ENCODE peak calls at places on chromosomes 11 and 22, in ten cellular contexts. B is heart right ventricle, Z is adrenal gland, Q is mesenchymal stem cell, A is neural progenitor cell, D is body of pancreas, N is uterus, O is stomach, F is right atrium auricular region, X is ovary. V is an unnamed sample. For H3K4me1, the result is how much of the 10 kb centered on the place peaks cover.

GRCh38 chr11:12685229-12685628 is 11.0 kb downstream of the TEAD1 start:
- DNase-seq in O (no peak), A (no peak), Z (no peak), D (no peak), X (no peak), N (no peak), B (no peak), Q (no peak), F (no peak), V (no peak)

GRCh38 chr22:20624161-20624616 is 116.8 kb downstream of the MED15 start:
- DNase-seq in F (no peak), N (no peak), O (no peak), Z (no peak), D (no peak), A (no peak), B (no peak), X (no peak), Q (peak), V (no peak)

GRCh38 chr22:21961886-21962654 is 9.4 kb upstream of the PPM1F start:
- DNase-seq in O (peak), Q (peak), Z (peak), D (no peak), X (no peak), A (no peak), N (no peak), B (no peak), F (no peak), V (no peak)

GRCh38 chr22:24553597-24554315 is 1.2 kb downstream of the GUCD1 start:
- DNase-seq in O (peak), D (no peak), N (no peak), F (no peak), X (peak), A (peak), Z (peak), Q (peak), B (peak), V (no peak)

GRCh38 chr22:37427128-37427710 is at the start of gene ELFN2:
- DNase-seq in X (no peak), F (no peak), D (peak), B (no peak), Q (peak), O (peak), A (peak), Z (no peak), N (no peak), V (no peak)

GRCh38 chr11:108009497-108010360 is 1.0 kb downstream of the CUL5 start:
- DNase-seq in O (peak), Z (no peak), D (no peak), X (no peak), B (no peak), Q (peak), N (no peak), F (no peak), A (peak), V (no peak)

GRCh38 chr11:34263462-34264186 is 94.2 kb downstream of the ABTB2 start:
- DNase-seq in Q (peak), F (peak), O (peak), D (peak), B (peak), Z (peak), X (peak), A (no peak), N (peak), V (peak)

GRCh38 chr11:110251837-110252236 is 44.6 kb downstream of the RDX start:
- DNase-seq in N (no peak), Z (no peak), X (no peak), F (no peak), B (peak), O (peak), D (peak), Q (peak), A (no peak), V (no peak)

GRCh38 chr11:22634897-22635629 is 9.4 kb upstream of the FANCF start:
- DNase-seq in Z (no peak), A (no peak), F (no peak), Q (peak), N (no peak), B (no peak), O (no peak), X (no peak), D (peak), V (no peak)

GRCh38 chr11:130203766-130204702 is 44.5 kb downstream of the ST14 start:
- DNase-seq in A (no peak), O (no peak), B (no peak), X (no peak), N (no peak), Z (no peak), Q (no peak), F (no peak), D (no peak), V (peak)

GRCh38 chr22:25702046-25702445 is 39.9 kb upstream of the MYO18B start:
- DNase-seq in B (no peak), Q (peak), O (no peak), N (no peak), X (no peak), Z (no peak), D (no peak), F (no peak), A (no peak), V (no peak)

GRCh38 chr11:73263640-73264039 is 8.5 kb upstream of the P2RY6 start:
- DNase-seq in X (no peak), D (no peak), N (peak), A (no peak), Q (no peak), B (no peak), Z (no peak), O (no peak), F (peak), V (no peak)

GRCh38 chr11:40140560-40140959 is 1318.9 kb downstream of the LRRC4C start:
- DNase-seq in F (no peak), B (no peak), N (no peak), A (no peak), O (no peak), D (no peak), Q (no peak), X (no peak), Z (no peak), V (no peak)

GRCh38 chr11:36281850-36282249 is 7.4 kb downstream of the COMMD9 start:
- DNase-seq in X (no peak), O (no peak), B (no peak), D (no peak), Z (no peak), N (no peak), Q (no peak), A (no peak), F (no peak), V (no peak)

GRCh38 chr11:1934326-1935155 is 12.6 kb upstream of the MRPL23 start:
- DNase-seq in Z (no peak), O (no peak), D (no peak), A (no peak), B (no peak), Q (no peak), F (no peak), X (no peak), N (no peak), V (no peak)

GRCh38 chr22:37557321-37558001 is 2.8 kb upstream of the CDC42EP1 start:
- DNase-seq in O (no peak), A (no peak), Z (no peak), D (peak), X (no peak), B (no peak), Q (no peak), N (no peak), F (no peak), V (no peak)

GRCh38 chr11:122817121-122817520 is 21.2 kb upstream of the CRTAM start:
- DNase-seq in O (no peak), X (no peak), A (no peak), D (peak), F (no peak), B (no peak), Z (no peak), N (no peak), Q (no peak), V (no peak)

GRCh38 chr11:111975076-111975806 is 38.1 kb downstream of the DIXDC1 start:
- DNase-seq in A (no peak), B (peak), N (no peak), Q (peak), Z (peak), O (no peak), F (no peak), X (no peak), D (no peak), V (no peak)

GRCh38 chr11:125777309-125777708 is 1.3 kb downstream of the PATE2 start:
- DNase-seq in B (no peak), F (no peak), A (no peak), N (no peak), Z (no peak), D (no peak), O (no peak), X (no peak), Q (no peak), V (no peak)

GRCh38 chr11:45556851-45557707 is 108.3 kb downstream of the CHST1 start:
- DNase-seq in O (no peak), B (no peak), N (no peak), A (no peak), Q (peak), D (no peak), X (no peak), Z (no peak), F (no peak), V (no peak)

GRCh38 chr22:22452211-22452610 is 56.3 kb downstream of the ZNF280B start:
- DNase-seq in O (no peak), D (no peak), B (no peak), A (no peak), X (no peak), Z (no peak), N (no peak), Q (no peak), F (no peak), V (no peak)

GRCh38 chr11:72736452-72737069 is 15.6 kb downstream of the ARAP1 start:
- DNase-seq in O (no peak), Q (peak), Z (no peak), X (no peak), D (no peak), N (no peak), B (peak), F (no peak), A (no peak), V (peak)

GRCh38 chr11:34791725-34792124 is 124.5 kb downstream of the APIP start:
- DNase-seq in F (no peak), O (no peak), N (no peak), D (no peak), B (no peak), A (no peak), X (no peak), Q (no peak), Z (no peak), V (no peak)

GRCh38 chr11:22561283-22561682 is 64.3 kb downstream of the FANCF start:
- DNase-seq in D (no peak), O (no peak), Q (no peak), B (no peak), N (no peak), A (no peak), Z (no peak), F (no peak), X (no peak), V (no peak)

GRCh38 chr11:113488931-113489351 is 13.7 kb upstream of the DRD2 start:
- DNase-seq in Z (no peak), N (no peak), F (no peak), D (no peak), A (no peak), Q (no peak), O (no peak), B (no peak), X (no peak), V (no peak)

GRCh38 chr11:108797578-108798100 is 132.8 kb downstream of the DDX10 start:
- DNase-seq in O (no peak), A (no peak), X (no peak), F (no peak), B (no peak), N (no peak), Z (no peak), Q (no peak), D (no peak), V (no peak)

GRCh38 chr11:122020902-122021301 is 95.1 kb downstream of the BLID start:
- DNase-seq in N (no peak), A (no peak), B (no peak), O (no peak), F (no peak), D (no peak), X (peak), Q (peak), Z (no peak), V (no peak)

GRCh38 chr11:1750481-1750839 is at the start of gene IFITM10:
- DNase-seq in O (peak), Z (peak), A (peak), Q (no peak), F (no peak), D (no peak), N (no peak), X (no peak), B (no peak), V (no peak)

GRCh38 chr22:31637375-31637937 is 24.6 kb downstream of the PISD start:
- DNase-seq in O (no peak), X (no peak), B (no peak), A (no peak), N (no peak), F (no peak), Z (no peak), D (no peak), Q (no peak), V (no peak)

GRCh38 chr11:107706531-107706930 is 5.3 kb downstream of the SLN start:
- DNase-seq in D (no peak), Q (no peak), N (no peak), O (no peak), B (no peak), F (no peak), A (no peak), Z (no peak), X (no peak), V (no peak)

GRCh38 chr11:105265859-105266258 is 126.3 kb upstream of the CARD18 start:
- DNase-seq in Z (no peak), F (no peak), D (no peak), N (no peak), X (no peak), O (no peak), Q (no peak), A (no peak), B (no peak), V (no peak)

GRCh38 chr11:8242113-8242475 is 21.6 kb downstream of the LMO1 start:
- DNase-seq in N (no peak), X (no peak), F (no peak), Z (no peak), B (no peak), O (no peak), D (no peak), Q (no peak), A (no peak), V (no peak)

GRCh38 chr11:57482782-57483569 is 22.6 kb downstream of the RTN4RL2 start:
- DNase-seq in A (peak), N (no peak), F (no peak), O (peak), Z (no peak), X (no peak), B (no peak), D (no peak), Q (peak), V (peak)

GRCh38 chr11:75277991-75278790 is 37.6 kb downstream of the TPBGL start:
- DNase-seq in A (no peak), F (no peak), X (peak), D (no peak), O (no peak), Z (no peak), B (no peak), N (peak), Q (no peak), V (peak)

GRCh38 chr11:613369-613968 is 2.3 kb downstream of the IRF7 start:
- DNase-seq in Z (peak), F (no peak), O (peak), A (peak), D (peak), N (no peak), X (peak), Q (peak), B (peak), V (peak)
- H3K4me1 ChIP-seq in Z (under half), F (under half), O (under half), A (under half), D (under half), N (under half), X (under half), Q (under half), B (under half), V (under half)

GRCh38 chr11:3833461-3833860 is 7.3 kb downstream of the RHOG start:
- DNase-seq in X (no peak), B (no peak), A (no peak), N (no peak), Q (no peak), Z (no peak), D (no peak), F (no peak), O (no peak), V (no peak)

GRCh38 chr11:3832816-3833215 is 7.9 kb downstream of the RHOG start:
- DNase-seq in Q (no peak), D (no peak), F (no peak), N (no peak), A (no peak), B (no peak), Z (no peak), X (no peak), O (no peak), V (no peak)

GRCh38 chr11:3835752-3836151 is 5.0 kb downstream of the RHOG start:
- DNase-seq in Q (no peak), X (no peak), D (no peak), N (no peak), A (no peak), F (no peak), Z (no peak), B (peak), O (no peak), V (no peak)

GRCh38 chr11:3835100-3835485 is 5.7 kb downstream of the RHOG start:
- DNase-seq in D (no peak), N (no peak), B (no peak), F (no peak), X (no peak), Z (no peak), O (no peak), A (no peak), Q (no peak), V (no peak)

GRCh38 chr11:3834349-3835099 is 6.2 kb downstream of the RHOG start:
- DNase-seq in Q (no peak), Z (peak), A (no peak), O (peak), D (no peak), N (no peak), F (peak), B (peak), X (no peak), V (peak)
- H3K27ac ChIP-seq in Q (no peak), Z (peak), A (no peak), O (peak), D (peak), N (no peak), F (no peak), B (peak), X (no peak), V (peak)

GRCh38 chr11:60326955-60327354 is at the start of gene MS4A6E:
- DNase-seq in D (no peak), X (no peak), N (no peak), A (no peak), Q (no peak), O (no peak), B (no peak), F (no peak), Z (no peak), V (no peak)

GRCh38 chr11:60315866-60316265 is 11.2 kb upstream of the MS4A6E start:
- DNase-seq in F (no peak), B (no peak), D (no peak), O (no peak), Z (no peak), Q (no peak), A (peak), N (no peak), X (no peak), V (no peak)

GRCh38 chr11:60316317-60316716 is 10.7 kb upstream of the MS4A6E start:
- DNase-seq in O (no peak), N (no peak), D (no peak), B (no peak), Q (no peak), F (no peak), A (no peak), X (no peak), Z (no peak), V (no peak)

GRCh38 chr11:60318726-60319125 is 8.3 kb upstream of the MS4A6E start:
- DNase-seq in O (no peak), B (no peak), Z (no peak), A (no peak), F (no peak), N (no peak), D (no peak), X (no peak), Q (no peak), V (no peak)

GRCh38 chr11:60321051-60321450 is 6.0 kb upstream of the MS4A6E start:
- DNase-seq in D (no peak), A (no peak), Z (no peak), Q (no peak), O (no peak), B (no peak), F (no peak), N (no peak), X (no peak), V (no peak)
- H3K4me1 ChIP-seq in D (under half), A (under half), Z (under half), Q (under half), O (under half), B (under half), F (under half), N (under half), X (under half), V (under half)

GRCh38 chr11:26710489-26710888 is 11.4 kb downstream of the SLC5A12 start:
- DNase-seq in Z (no peak), A (no peak), B (no peak), O (no peak), Q (no peak), X (no peak), F (no peak), D (no peak), N (no peak), V (no peak)
- H3K27ac ChIP-seq in Z (no peak), A (no peak), B (no peak), O (no peak), Q (no peak), X (no peak), F (no peak), D (no peak), N (no peak), V (no peak)

GRCh38 chr22:43002198-43002577 is 12.8 kb downstream of the PACSIN2 start:
- DNase-seq in D (no peak), O (no peak), X (no peak), N (no peak), Z (no peak), B (no peak), Q (peak), A (no peak), F (no peak), V (no peak)

GRCh38 chr22:43004362-43005035 is 10.4 kb downstream of the PACSIN2 start:
- DNase-seq in X (no peak), B (no peak), D (no peak), F (no peak), Q (peak), Z (no peak), O (no peak), A (no peak), N (no peak), V (no peak)

GRCh38 chr22:43000441-43001175 is 14.3 kb downstream of the PACSIN2 start:
- DNase-seq in B (no peak), N (no peak), F (no peak), X (no peak), Z (no peak), O (no peak), D (no peak), Q (peak), A (no peak), V (no peak)

GRCh38 chr22:43005106-43005505 is 9.8 kb downstream of the PACSIN2 start:
- DNase-seq in D (no peak), B (no peak), X (no peak), Q (peak), O (no peak), Z (no peak), A (no peak), F (no peak), N (no peak), V (no peak)

DNA sequence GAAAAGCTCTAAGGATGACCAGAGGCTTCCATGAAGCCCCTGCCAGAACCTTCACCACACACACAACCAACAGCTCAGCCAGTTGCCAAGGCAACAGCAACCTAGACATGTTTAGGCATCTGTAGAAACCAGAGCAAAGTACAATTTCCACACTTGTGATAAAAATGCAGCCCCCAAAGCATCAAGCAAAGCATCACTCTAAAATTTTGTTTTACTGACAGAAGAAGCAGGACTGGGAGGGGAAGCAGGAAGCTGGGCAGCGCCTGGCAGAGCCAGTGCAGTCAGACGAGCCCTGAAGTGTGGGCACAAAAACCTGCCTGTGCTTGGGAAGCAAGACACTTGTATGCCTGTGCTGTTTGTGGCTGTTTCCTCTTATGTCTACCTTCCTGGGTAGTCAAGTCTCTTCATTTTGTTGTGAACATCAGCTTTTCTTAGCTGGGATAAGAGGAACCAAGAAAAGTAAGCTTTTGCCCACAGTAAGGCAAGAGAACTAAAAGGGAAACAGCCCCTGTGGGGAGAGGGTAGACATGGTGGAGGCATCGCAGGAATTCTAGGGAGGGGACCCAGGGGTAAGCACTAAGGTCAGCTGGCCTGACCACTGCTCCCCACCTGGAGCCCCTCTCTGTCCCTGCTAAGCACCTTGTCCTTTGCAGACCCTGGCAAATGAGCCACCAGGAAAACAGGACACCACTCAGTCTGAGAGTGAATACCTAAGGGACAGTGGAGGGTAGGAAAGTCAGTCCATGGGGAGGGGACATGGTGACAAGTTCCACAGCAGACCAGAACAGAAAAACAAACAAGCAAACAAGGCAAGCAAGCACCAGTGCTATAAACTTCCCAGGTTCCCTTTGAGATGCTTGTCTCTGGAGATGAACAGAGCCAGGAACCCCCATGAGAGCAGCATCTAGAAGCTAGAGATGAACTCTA is 13.4 kb downstream of the PACSIN2 start:
- DNase-seq in A (no peak), O (no peak), Z (no peak), D (no peak), B (no peak), F (no peak), Q (peak), X (no peak), N (no peak), V (no peak)
- H3K4me1 ChIP-seq in A (under half), O (half or more), Z (half or more), D (half or more), B (under half), F (half or more), Q (under half), X (under half), N (under half), V (half or more)

GRCh38 chr11:134425413-134425812 is 13.4 kb upstream of the B3GAT1 start:
- DNase-seq in N (no peak), F (no peak), Q (no peak), O (no peak), A (no peak), X (no peak), Z (no peak), B (no peak), D (no peak), V (no peak)
- H3K27ac ChIP-seq in N (no peak), F (no peak), Q (no peak), O (no peak), A (no peak), X (no peak), Z (no peak), B (no peak), D (no peak), V (no peak)

V was measured in upper lobe of right lung.